ENCODE peak calls at places on chromosomes 6 and 20, in six cellular contexts. H is endothelial cell of umbilical vein; Y is mesendoderm; N is naive thymus-derived CD8-positive, alpha-beta T cell; C is stimulated activated naive CD4-positive, alpha-beta T cell; Z is endothelial cell. V is an unnamed sample.

GRCh38 chr6:162907876-162908481 is 180.2 kb downstream of the PACRG start:
- DNase-seq in H (peak; percentile 22), Y (peak; percentile 57), N (no peak), C (peak; percentile 1), Z (no peak), V (no peak)

GRCh38 chr6:144036064-144036873 is 28.2 kb upstream of the PLAGL1 start:
- DNase-seq in H (peak; percentile 6), Y (peak; percentile 22), N (no peak), C (peak; percentile 6), Z (no peak), V (peak; percentile 55)

GRCh38 chr6:135667694-135668455 is 170.3 kb upstream of the AHI1 start:
- DNase-seq in H (peak; percentile 83), Y (peak; percentile 76), N (no peak), C (no peak), Z (no peak), V (no peak)

GRCh38 chr6:167113047-167113446 is 9.8 kb upstream of the CCR6 start:
- DNase-seq in H (no peak), Y (no peak), N (no peak), C (no peak), Z (no peak), V (no peak)

GRCh38 chr6:75233097-75233615 is 10.4 kb downstream of the COX7A2 start:
- DNase-seq in H (no peak), Y (no peak), N (no peak), C (no peak), Z (no peak), V (no peak)

GRCh38 chr6:118509009-118509617 is 39.0 kb upstream of the PLN start:
- DNase-seq in H (peak; percentile 60), Y (peak; percentile 19), N (no peak), C (no peak), Z (no peak), V (no peak)

GRCh38 chr6:1437553-1438406 is 48.4 kb downstream of the FOXF2 start:
- DNase-seq in H (no peak), Y (no peak), N (no peak), C (no peak), Z (no peak), V (no peak)

GRCh38 chr20:38728911-38729642 is 4.8 kb downstream of the SLC32A1 start:
- DNase-seq in H (no peak), Y (peak; percentile 63), N (no peak), C (peak; percentile 24), Z (peak; percentile 34), V (no peak)

GRCh38 chr6:143117108-143117507 is 56.4 kb downstream of the AIG1 start:
- DNase-seq in H (no peak), Y (no peak), N (no peak), C (no peak), Z (no peak), V (no peak)

GRCh38 chr6:17865243-17865642 is 122.2 kb downstream of the KIF13A start:
- DNase-seq in H (no peak), Y (no peak), N (no peak), C (no peak), Z (no peak), V (no peak)

GRCh38 chr6:162560891-162561290 is 166.7 kb downstream of the PRKN start:
- DNase-seq in H (no peak), Y (no peak), N (no peak), C (no peak), Z (no peak), V (no peak)

GRCh38 chr6:41467106-41467505 is 79.1 kb upstream of the FOXP4 start:
- DNase-seq in H (no peak), Y (no peak), N (no peak), C (no peak), Z (no peak), V (no peak)

GRCh38 chr6:157466340-157466643 is 85.3 kb downstream of the ZDHHC14 start:
- DNase-seq in H (no peak), Y (no peak), N (no peak), C (no peak), Z (no peak), V (no peak)

GRCh38 chr6:135043854-135044253 is 10.8 kb downstream of the HBS1L start:
- DNase-seq in H (no peak), Y (no peak), N (no peak), C (no peak), Z (no peak), V (no peak)

GRCh38 chr6:168870982-168871381 is 382.7 kb downstream of the THBS2 start:
- DNase-seq in H (no peak), Y (no peak), N (no peak), C (no peak), Z (no peak), V (no peak)

GRCh38 chr20:46131396-46131795 is 13.3 kb downstream of the CD40 start:
- DNase-seq in H (peak; percentile 27), Y (no peak), N (no peak), C (no peak), Z (no peak), V (no peak)

GRCh38 chr6:392441-393390 is 1.2 kb downstream of the IRF4 start:
- DNase-seq in H (no peak), Y (peak; percentile 57), N (no peak), C (peak; percentile 46), Z (peak; percentile 26), V (no peak)

GRCh38 chr20:4957939-4958362 is 43.4 kb downstream of the SLC23A2 start:
- DNase-seq in H (no peak), Y (no peak), N (no peak), C (no peak), Z (no peak), V (no peak)

GRCh38 chr20:25220021-25220730 is 24.7 kb downstream of the ENTPD6 start:
- DNase-seq in H (no peak), Y (no peak), N (no peak), C (peak; percentile 12), Z (no peak), V (no peak)

GRCh38 chr6:94501546-94501945 is 1075.8 kb upstream of the MANEA start:
- DNase-seq in H (no peak), Y (no peak), N (no peak), C (no peak), Z (no peak), V (no peak)

GRCh38 chr6:149271348-149272340 is 45.9 kb upstream of the TAB2 start:
- DNase-seq in H (no peak), Y (peak; percentile 18), N (peak; percentile 24), C (peak; percentile 35), Z (no peak), V (peak; percentile 56)

GRCh38 chr6:121055572-121056163 is 278.6 kb downstream of the TBC1D32 start:
- DNase-seq in H (peak; percentile 58), Y (peak; percentile 64), N (no peak), C (peak; percentile 38), Z (peak; percentile 25), V (peak; percentile 5)

GRCh38 chr20:61869750-61870507 is 195.8 kb downstream of the TAF4 start:
- DNase-seq in H (no peak), Y (no peak), N (no peak), C (no peak), Z (no peak), V (no peak)

GRCh38 chr20:44409132-44409600 is 53.7 kb downstream of the HNF4A start:
- DNase-seq in H (no peak), Y (no peak), N (no peak), C (no peak), Z (no peak), V (no peak)

GRCh38 chr20:56731496-56731895 is 102.4 kb downstream of the TFAP2C start:
- DNase-seq in H (no peak), Y (no peak), N (no peak), C (no peak), Z (no peak), V (no peak)

GRCh38 chr6:8069887-8070286 is 5.7 kb upstream of the BLOC1S5 start:
- DNase-seq in H (no peak), Y (no peak), N (no peak), C (no peak), Z (no peak), V (no peak)

GRCh38 chr6:10505529-10505928 is 15.6 kb upstream of the GCNT2 start:
- DNase-seq in H (no peak), Y (no peak), N (no peak), C (no peak), Z (no peak), V (no peak)

GRCh38 chr6:16108996-16109658 is 19.8 kb upstream of the MYLIP start:
- DNase-seq in H (peak; percentile 54), Y (no peak), N (no peak), C (no peak), Z (no peak), V (no peak)

GRCh38 chr6:161359617-161359945 is 85.7 kb upstream of the AGPAT4 start:
- DNase-seq in H (no peak), Y (no peak), N (no peak), C (no peak), Z (no peak), V (no peak)

GRCh38 chr20:60199866-60200265 is 241.6 kb downstream of the CDH26 start:
- DNase-seq in H (no peak), Y (no peak), N (no peak), C (no peak), Z (no peak), V (no peak)

GRCh38 chr20:39716796-39717341 is 754.7 kb downstream of the DHX35 start:
- DNase-seq in H (no peak), Y (peak; percentile 24), N (no peak), C (no peak), Z (no peak), V (no peak)

GRCh38 chr6:27059621-27060425 is 187.7 kb upstream of the PRSS16 start:
- DNase-seq in H (no peak), Y (no peak), N (no peak), C (no peak), Z (no peak), V (no peak)

GRCh38 chr20:52191436-52192295 is at the start of gene ZFP64:
- DNase-seq in H (peak; percentile 80), Y (peak; percentile 83), N (peak; percentile 66), C (peak; percentile 95), Z (peak; percentile 63), V (peak; percentile 42)

GRCh38 chr6:131160254-131160758 is 25.0 kb downstream of the AKAP7 start:
- DNase-seq in H (no peak), Y (no peak), N (no peak), C (no peak), Z (no peak), V (no peak)

V was measured in GF-D8.